ENCODE peak calls at places on chromosome 21, in six cellular contexts. One of them, this sample, is unnamed.

GRCh38 chr21:28447453-28447852 is 545.2 kb downstream of the LTN1 start:
- DNase-seq in endodermal cell: no peak
- DNase-seq in left ventricle myocardium inferior: no peak
- DNase-seq in pancreas: no peak
- DNase-seq in AG04450: no peak
- DNase-seq in cardiac muscle cell: no peak
- DNase-seq in this sample: no peak

GRCh38 chr21:34881421-34881820 is 167.7 kb downstream of the RUNX1 start:
- DNase-seq in cardiac muscle cell: no peak
- DNase-seq in endodermal cell: no peak
- DNase-seq in left ventricle myocardium inferior: no peak
- DNase-seq in pancreas: no peak
- DNase-seq in AG04450: no peak
- DNase-seq in this sample: no peak

GRCh38 chr21:27532081-27532480 is 565.2 kb upstream of the ADAMTS5 start:
- DNase-seq in cardiac muscle cell: no peak
- DNase-seq in pancreas: peak
- DNase-seq in endodermal cell: no peak
- DNase-seq in AG04450: no peak
- DNase-seq in left ventricle myocardium inferior: no peak
- DNase-seq in this sample: no peak

GRCh38 chr21:34198232-34199120 is 125.1 kb downstream of the MRPS6 start:
- DNase-seq in AG04450: no peak
- DNase-seq in cardiac muscle cell: peak
- DNase-seq in pancreas: no peak
- DNase-seq in left ventricle myocardium inferior: no peak
- DNase-seq in endodermal cell: no peak
- DNase-seq in this sample: no peak

GRCh38 chr21:43645414-43645891 is 13.8 kb downstream of the HSF2BP start:
- DNase-seq in endodermal cell: peak
- DNase-seq in AG04450: peak
- DNase-seq in left ventricle myocardium inferior: no peak
- DNase-seq in pancreas: peak
- DNase-seq in cardiac muscle cell: peak
- DNase-seq in this sample: peak

GRCh38 chr21:27292851-27293638 is 326.2 kb upstream of the ADAMTS5 start:
- DNase-seq in endodermal cell: no peak
- DNase-seq in AG04450: no peak
- DNase-seq in left ventricle myocardium inferior: no peak
- DNase-seq in pancreas: no peak
- DNase-seq in cardiac muscle cell: no peak
- DNase-seq in this sample: no peak

GRCh38 chr21:42705346-42705745 is 51.9 kb downstream of the PDE9A start:
- DNase-seq in AG04450: no peak
- DNase-seq in pancreas: no peak
- DNase-seq in endodermal cell: peak
- DNase-seq in left ventricle myocardium inferior: no peak
- DNase-seq in cardiac muscle cell: no peak
- DNase-seq in this sample: no peak

GRCh38 chr21:41684381-41685245 is 82.2 kb downstream of the RIPK4 start:
- DNase-seq in endodermal cell: peak
- DNase-seq in left ventricle myocardium inferior: no peak
- DNase-seq in pancreas: peak
- DNase-seq in cardiac muscle cell: no peak
- DNase-seq in AG04450: peak
- DNase-seq in this sample: peak

GRCh38 chr21:17925900-17926299 is 106.7 kb upstream of the C21orf91 start:
- DNase-seq in pancreas: no peak
- DNase-seq in endodermal cell: no peak
- DNase-seq in left ventricle myocardium inferior: no peak
- DNase-seq in AG04450: no peak
- DNase-seq in cardiac muscle cell: peak
- DNase-seq in this sample: no peak

GRCh38 chr21:38486221-38486620 is 12.1 kb downstream of the ERG start:
- DNase-seq in left ventricle myocardium inferior: no peak
- DNase-seq in cardiac muscle cell: no peak
- DNase-seq in endodermal cell: no peak
- DNase-seq in pancreas: no peak
- DNase-seq in AG04450: peak
- DNase-seq in this sample: peak

GRCh38 chr21:31735518-31735992 is 3.6 kb upstream of the SCAF4 start:
- DNase-seq in left ventricle myocardium inferior: no peak
- DNase-seq in AG04450: no peak
- DNase-seq in cardiac muscle cell: no peak
- DNase-seq in pancreas: no peak
- DNase-seq in endodermal cell: no peak
- DNase-seq in this sample: no peak

GRCh38 chr21:31382060-31382459 is 38.0 kb upstream of the TIAM1 start:
- DNase-seq in endodermal cell: no peak
- DNase-seq in AG04450: no peak
- DNase-seq in pancreas: no peak
- DNase-seq in cardiac muscle cell: no peak
- DNase-seq in left ventricle myocardium inferior: no peak
- DNase-seq in this sample: no peak

GRCh38 chr21:43903451-43904091 is 38.5 kb downstream of the AGPAT3 start:
- DNase-seq in left ventricle myocardium inferior: peak
- DNase-seq in endodermal cell: no peak
- DNase-seq in AG04450: no peak
- DNase-seq in pancreas: no peak
- DNase-seq in cardiac muscle cell: no peak
- DNase-seq in this sample: no peak

GRCh38 chr21:42423197-42423675 is 19.5 kb downstream of the UBASH3A start:
- DNase-seq in pancreas: no peak
- DNase-seq in AG04450: no peak
- DNase-seq in left ventricle myocardium inferior: no peak
- DNase-seq in endodermal cell: no peak
- DNase-seq in cardiac muscle cell: no peak
- DNase-seq in this sample: no peak

GRCh38 chr21:41500931-41501381 is 7.0 kb downstream of the TMPRSS2 start:
- DNase-seq in AG04450: no peak
- DNase-seq in left ventricle myocardium inferior: no peak
- DNase-seq in endodermal cell: no peak
- DNase-seq in pancreas: peak
- DNase-seq in cardiac muscle cell: no peak
- DNase-seq in this sample: no peak

GRCh38 chr21:43905726-43906455 is 40.9 kb downstream of the AGPAT3 start:
- DNase-seq in AG04450: no peak
- DNase-seq in cardiac muscle cell: no peak
- DNase-seq in endodermal cell: no peak
- DNase-seq in pancreas: no peak
- DNase-seq in left ventricle myocardium inferior: no peak
- DNase-seq in this sample: peak

GRCh38 chr21:41529769-41530168 is 21.8 kb upstream of the TMPRSS2 start:
- DNase-seq in pancreas: no peak
- DNase-seq in AG04450: no peak
- DNase-seq in left ventricle myocardium inferior: no peak
- DNase-seq in cardiac muscle cell: no peak
- DNase-seq in endodermal cell: no peak
- DNase-seq in this sample: no peak

GRCh38 chr21:40242586-40242985 is 375.3 kb downstream of the PCP4 start:
- DNase-seq in cardiac muscle cell: no peak
- DNase-seq in endodermal cell: no peak
- DNase-seq in pancreas: no peak
- DNase-seq in left ventricle myocardium inferior: no peak
- DNase-seq in AG04450: no peak
- DNase-seq in this sample: no peak

GRCh38 chr21:32414579-32415358 is 2.3 kb downstream of the EVA1C start:
- DNase-seq in cardiac muscle cell: no peak
- DNase-seq in left ventricle myocardium inferior: no peak
- DNase-seq in AG04450: no peak
- DNase-seq in pancreas: no peak
- DNase-seq in endodermal cell: no peak
- DNase-seq in this sample: peak

GRCh38 chr21:41143596-41144325 is 24.2 kb upstream of the BACE2 start:
- DNase-seq in pancreas: no peak
- DNase-seq in endodermal cell: no peak
- DNase-seq in cardiac muscle cell: no peak
- DNase-seq in left ventricle myocardium inferior: no peak
- DNase-seq in AG04450: no peak
- DNase-seq in this sample: no peak

GRCh38 chr21:38468989-38469388 is 29.3 kb downstream of the ERG start:
- DNase-seq in AG04450: no peak
- DNase-seq in pancreas: no peak
- DNase-seq in cardiac muscle cell: no peak
- DNase-seq in left ventricle myocardium inferior: no peak
- DNase-seq in endodermal cell: no peak
- DNase-seq in this sample: peak

GRCh38 chr21:34743285-34743684 is 74.5 kb downstream of the CLIC6 start:
- DNase-seq in pancreas: no peak
- DNase-seq in endodermal cell: no peak
- DNase-seq in left ventricle myocardium inferior: no peak
- DNase-seq in AG04450: no peak
- DNase-seq in cardiac muscle cell: no peak
- DNase-seq in this sample: no peak

GRCh38 chr21:41673596-41674335 is 93.1 kb downstream of the RIPK4 start:
- DNase-seq in AG04450: no peak
- DNase-seq in left ventricle myocardium inferior: no peak
- DNase-seq in endodermal cell: no peak
- DNase-seq in pancreas: peak
- DNase-seq in cardiac muscle cell: no peak
- DNase-seq in this sample: no peak

GRCh38 chr21:38760017-38760761 is 45.5 kb upstream of the ETS2 start:
- DNase-seq in left ventricle myocardium inferior: no peak
- DNase-seq in pancreas: no peak
- DNase-seq in AG04450: no peak
- DNase-seq in cardiac muscle cell: no peak
- DNase-seq in endodermal cell: peak
- DNase-seq in this sample: no peak

GRCh38 chr21:16768096-16768495 is 744.7 kb upstream of the CXADR start:
- DNase-seq in left ventricle myocardium inferior: no peak
- DNase-seq in pancreas: no peak
- DNase-seq in cardiac muscle cell: no peak
- DNase-seq in endodermal cell: no peak
- DNase-seq in AG04450: no peak
- DNase-seq in this sample: no peak

GRCh38 chr21:33171584-33172169 is 58.1 kb upstream of the IFNAR2 start:
- DNase-seq in cardiac muscle cell: no peak
- DNase-seq in AG04450: no peak
- DNase-seq in pancreas: no peak
- DNase-seq in endodermal cell: no peak
- DNase-seq in left ventricle myocardium inferior: no peak
- DNase-seq in this sample: no peak

DNA sequence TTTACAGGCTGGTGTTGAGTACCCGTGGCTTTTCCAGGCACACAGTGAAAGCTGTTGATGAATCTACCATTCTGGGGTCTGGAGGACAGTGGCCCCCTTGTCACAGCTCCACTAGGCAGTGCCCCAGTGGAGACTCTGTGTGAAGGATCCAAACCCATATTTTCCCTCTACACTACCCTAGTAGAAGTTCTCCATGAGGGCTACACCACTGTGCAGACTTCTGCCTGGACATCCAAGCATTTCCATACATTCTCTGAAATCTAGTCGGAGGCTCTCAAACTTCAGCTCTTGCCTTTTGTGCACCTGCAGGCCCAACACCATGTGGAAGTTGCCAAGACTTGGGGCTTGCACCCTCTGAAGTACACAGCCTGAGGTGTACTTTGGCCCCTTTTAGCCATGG is 227.8 kb downstream of the BACH1 start:
- DNase-seq in pancreas: no peak
- DNase-seq in left ventricle myocardium inferior: no peak
- DNase-seq in AG04450: no peak
- DNase-seq in endodermal cell: no peak
- DNase-seq in cardiac muscle cell: no peak
- DNase-seq in this sample: no peak
- TF ChIP-seq CTCF in pancreas: no peak
- TF ChIP-seq CTCF in left ventricle myocardium inferior: no peak
- TF ChIP-seq CTCF in AG04450: no peak
- TF ChIP-seq CTCF in endodermal cell: no peak
- TF ChIP-seq CTCF in cardiac muscle cell: no peak
- TF ChIP-seq CTCF in this sample: no peak

DNA sequence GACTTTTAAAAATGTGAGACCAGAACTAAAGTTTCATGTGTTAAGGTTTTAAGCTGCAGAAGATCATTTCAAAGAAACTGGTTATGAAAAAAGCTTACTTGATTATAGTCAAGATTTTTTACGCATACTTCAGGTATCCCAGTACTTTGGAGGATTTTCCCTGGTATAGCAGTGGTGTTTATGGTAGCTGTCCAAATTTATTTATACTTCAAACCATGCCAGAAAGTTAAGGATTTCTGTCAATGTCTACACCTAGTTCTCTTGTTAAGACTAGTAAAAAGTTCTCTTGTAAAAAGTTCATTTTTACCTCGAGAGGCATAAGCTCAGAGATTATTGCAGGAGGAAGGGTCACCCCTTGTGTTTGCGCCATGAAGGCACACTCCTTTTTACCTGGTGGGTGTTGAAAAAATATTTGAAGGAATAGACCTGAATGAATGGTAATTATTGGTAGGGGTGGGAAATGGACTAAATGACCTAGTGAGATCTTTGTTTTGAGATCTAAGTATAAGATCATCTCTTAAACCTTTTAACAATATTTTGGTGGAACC is 2.8 kb downstream of the DYRK1A start:
- DNase-seq in cardiac muscle cell: no peak
- DNase-seq in endodermal cell: no peak
- DNase-seq in left ventricle myocardium inferior: no peak
- DNase-seq in AG04450: no peak
- DNase-seq in pancreas: no peak
- DNase-seq in this sample: no peak
- H3K27ac ChIP-seq in cardiac muscle cell: peak
- H3K27ac ChIP-seq in endodermal cell: no peak
- H3K27ac ChIP-seq in left ventricle myocardium inferior: peak
- H3K27ac ChIP-seq in AG04450: no peak
- H3K27ac ChIP-seq in pancreas: no peak
- H3K27ac ChIP-seq in this sample: no peak

GRCh38 chr21:26001356-26001755 is 169.2 kb downstream of the APP start:
- DNase-seq in AG04450: no peak
- DNase-seq in cardiac muscle cell: no peak
- DNase-seq in left ventricle myocardium inferior: no peak
- DNase-seq in endodermal cell: no peak
- DNase-seq in pancreas: no peak
- DNase-seq in this sample: no peak
- TF ChIP-seq CTCF in AG04450: no peak
- TF ChIP-seq CTCF in cardiac muscle cell: no peak
- TF ChIP-seq CTCF in left ventricle myocardium inferior: no peak
- TF ChIP-seq CTCF in endodermal cell: peak
- TF ChIP-seq CTCF in pancreas: no peak
- TF ChIP-seq CTCF in this sample: no peak

GRCh38 chr21:45405819-45406762 is 1.1 kb downstream of the COL18A1 start:
- DNase-seq in AG04450: no peak
- DNase-seq in endodermal cell: peak
- DNase-seq in cardiac muscle cell: peak
- DNase-seq in left ventricle myocardium inferior: peak
- DNase-seq in pancreas: no peak
- DNase-seq in this sample: peak

GRCh38 chr21:45406801-45407628 is 2.0 kb downstream of the COL18A1 start:
- DNase-seq in left ventricle myocardium inferior: peak
- DNase-seq in AG04450: no peak
- DNase-seq in cardiac muscle cell: peak
- DNase-seq in endodermal cell: peak
- DNase-seq in pancreas: no peak
- DNase-seq in this sample: no peak

GRCh38 chr21:45408811-45409261 is 3.9 kb downstream of the COL18A1 start:
- DNase-seq in cardiac muscle cell: no peak
- DNase-seq in AG04450: no peak
- DNase-seq in pancreas: peak
- DNase-seq in left ventricle myocardium inferior: peak
- DNase-seq in endodermal cell: peak
- DNase-seq in this sample: no peak

GRCh38 chr21:45408271-45408791 is 3.4 kb downstream of the COL18A1 start:
- DNase-seq in left ventricle myocardium inferior: peak
- DNase-seq in pancreas: no peak
- DNase-seq in cardiac muscle cell: no peak
- DNase-seq in endodermal cell: peak
- DNase-seq in AG04450: no peak
- DNase-seq in this sample: no peak

GRCh38 chr21:45407629-45408247 is 2.8 kb downstream of the COL18A1 start:
- DNase-seq in pancreas: no peak
- DNase-seq in cardiac muscle cell: no peak
- DNase-seq in left ventricle myocardium inferior: peak
- DNase-seq in endodermal cell: peak
- DNase-seq in AG04450: no peak
- DNase-seq in this sample: no peak
- H3K27ac ChIP-seq in pancreas: no peak
- H3K27ac ChIP-seq in cardiac muscle cell: peak
- H3K27ac ChIP-seq in left ventricle myocardium inferior: peak
- H3K27ac ChIP-seq in endodermal cell: no peak
- H3K27ac ChIP-seq in AG04450: no peak
- H3K27ac ChIP-seq in this sample: peak